ENCODE peak calls at places on chromosomes 4 and X, in five cellular contexts. I, O, L, X and Y are unnamed samples. For H3K4me1 and H3K27me3, the result is how much of the 10 kb centered on the place peaks cover.

GRCh38 chrX:153554519-153555167 is 37.2 kb downstream of the ATP2B3 start:
- DNase-seq in I (peak), O (no peak), L (no peak), X (peak), Y (no peak)

GRCh38 chrX:45781901-45782553 is 581.4 kb upstream of the DIPK2B start:
- DNase-seq in I (peak), O (no peak), L (no peak), X (no peak), Y (no peak)

GRCh38 chr4:139938414-139938813 is 215.6 kb downstream of the MAML3 start:
- DNase-seq in I (no peak), O (no peak), L (no peak), X (no peak), Y (no peak)

GRCh38 chr4:5051692-5052423 is 578 bp downstream of the STK32B start:
- DNase-seq in I (peak), O (no peak), L (no peak), X (peak), Y (no peak)

GRCh38 chr4:176792348-176793059 is at the start of gene VEGFC:
- DNase-seq in I (peak), O (peak), L (peak), X (peak), Y (no peak)

GRCh38 chr4:27684501-27685077 is 823.9 kb downstream of the STIM2 start:
- DNase-seq in I (peak), O (peak), L (no peak), X (peak), Y (no peak)

GRCh38 chrX:39855748-39856129 is 242.0 kb downstream of the BCOR start:
- DNase-seq in I (peak), O (no peak), L (no peak), X (no peak), Y (no peak)

GRCh38 chr4:147440442-147440841 is 40.5 kb upstream of the EDNRA start:
- DNase-seq in I (no peak), O (no peak), L (no peak), X (no peak), Y (no peak)

GRCh38 chr4:55866973-55867574 is 13.6 kb downstream of the EXOC1 start:
- DNase-seq in I (peak), O (peak), L (no peak), X (no peak), Y (no peak)

GRCh38 chr4:47646372-47646771 is 161.3 kb downstream of the ATP10D start:
- DNase-seq in I (no peak), O (no peak), L (no peak), X (no peak), Y (no peak)

GRCh38 chrX:132636080-132636479 is 147.2 kb upstream of the MBNL3 start:
- DNase-seq in I (peak), O (no peak), L (no peak), X (no peak), Y (no peak)

GRCh38 chrX:37921758-37922157 is 74.4 kb upstream of the DYNLT3 start:
- DNase-seq in I (peak), O (no peak), L (no peak), X (no peak), Y (no peak)

GRCh38 chrX:9362529-9362928 is 102.3 kb upstream of the TBL1X start:
- DNase-seq in I (no peak), O (no peak), L (no peak), X (no peak), Y (no peak)

GRCh38 chrX:38347136-38347535 is 5.3 kb upstream of the OTC start:
- DNase-seq in I (peak), O (no peak), L (no peak), X (no peak), Y (no peak)

GRCh38 chr4:55004831-55005230 is 120.6 kb downstream of the KDR start:
- DNase-seq in I (no peak), O (no peak), L (no peak), X (no peak), Y (no peak)

GRCh38 chrX:1807301-1807731 is 192.5 kb downstream of the ASMT start:
- DNase-seq in I (peak), O (peak), L (peak), X (no peak), Y (peak)

GRCh38 chr4:148998719-148999118 is 556.5 kb upstream of the NR3C2 start:
- DNase-seq in I (peak), O (no peak), L (peak), X (no peak), Y (no peak)

GRCh38 chr4:168880087-168880675 is 129.9 kb downstream of the CBR4 start:
- DNase-seq in I (peak), O (no peak), L (no peak), X (no peak), Y (no peak)

GRCh38 chr4:168876106-168876505 is 133.9 kb downstream of the CBR4 start:
- DNase-seq in I (no peak), O (no peak), L (no peak), X (no peak), Y (no peak)

GRCh38 chr4:168877407-168877778 is 132.7 kb downstream of the CBR4 start:
- DNase-seq in I (no peak), O (no peak), L (no peak), X (no peak), Y (no peak)

GRCh38 chr4:168879178-168879577 is 130.9 kb downstream of the CBR4 start:
- DNase-seq in I (no peak), O (no peak), L (no peak), X (no peak), Y (no peak)

DNA sequence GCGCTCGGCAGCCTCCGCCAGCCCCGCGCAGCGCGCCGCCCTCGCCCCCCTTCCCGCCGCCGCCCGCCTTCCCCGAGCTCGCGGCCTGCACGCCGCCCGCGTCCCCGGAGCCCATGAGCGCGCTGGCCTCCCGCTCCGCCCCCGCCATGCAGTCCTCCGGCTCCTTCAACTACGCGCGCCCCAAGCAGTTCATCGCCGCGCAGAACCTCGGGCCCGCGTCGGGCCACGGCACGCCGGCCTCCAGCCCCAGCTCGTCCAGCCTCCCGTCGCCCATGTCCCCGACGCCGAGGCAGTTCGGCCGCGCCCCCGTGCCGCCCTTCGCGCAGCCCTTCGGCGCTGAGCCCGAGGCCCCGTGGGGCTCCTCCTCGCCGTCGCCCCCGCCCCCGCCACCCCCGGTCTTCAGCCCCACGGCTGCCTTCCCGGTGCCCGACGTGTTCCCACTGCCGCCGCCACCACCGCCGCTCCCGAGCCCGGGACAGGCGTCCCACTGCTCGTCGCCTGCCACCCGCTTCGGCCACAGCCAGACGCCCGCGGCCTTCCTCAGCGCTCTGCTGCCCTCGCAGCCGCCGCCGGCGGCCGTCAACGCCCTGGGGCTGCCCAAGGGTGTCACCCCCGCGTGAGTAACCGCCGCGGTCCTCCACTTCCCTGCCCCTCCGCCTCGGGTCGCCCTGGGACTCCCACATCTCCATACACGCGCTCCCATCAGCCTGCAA is 132.1 kb downstream of the CBR4 start:
- DNase-seq in I (peak), O (no peak), L (no peak), X (no peak), Y (no peak)
- H3K4me1 ChIP-seq in I (under half), O (under half), L (under half), X (under half), Y (under half)

GRCh38 chr4:827209-828081 is 1.5 kb upstream of the CPLX1 start:
- DNase-seq in I (no peak), O (no peak), L (no peak), X (no peak), Y (no peak)

GRCh38 chr4:829291-829690 is 3.4 kb upstream of the CPLX1 start:
- DNase-seq in I (no peak), O (no peak), L (no peak), X (no peak), Y (no peak)

GRCh38 chr4:829761-830655 is 4.1 kb upstream of the CPLX1 start:
- DNase-seq in I (no peak), O (no peak), L (no peak), X (no peak), Y (no peak)

GRCh38 chr4:826508-827208 is 729 bp upstream of the CPLX1 start:
- DNase-seq in I (no peak), O (no peak), L (no peak), X (no peak), Y (no peak)

DNA sequence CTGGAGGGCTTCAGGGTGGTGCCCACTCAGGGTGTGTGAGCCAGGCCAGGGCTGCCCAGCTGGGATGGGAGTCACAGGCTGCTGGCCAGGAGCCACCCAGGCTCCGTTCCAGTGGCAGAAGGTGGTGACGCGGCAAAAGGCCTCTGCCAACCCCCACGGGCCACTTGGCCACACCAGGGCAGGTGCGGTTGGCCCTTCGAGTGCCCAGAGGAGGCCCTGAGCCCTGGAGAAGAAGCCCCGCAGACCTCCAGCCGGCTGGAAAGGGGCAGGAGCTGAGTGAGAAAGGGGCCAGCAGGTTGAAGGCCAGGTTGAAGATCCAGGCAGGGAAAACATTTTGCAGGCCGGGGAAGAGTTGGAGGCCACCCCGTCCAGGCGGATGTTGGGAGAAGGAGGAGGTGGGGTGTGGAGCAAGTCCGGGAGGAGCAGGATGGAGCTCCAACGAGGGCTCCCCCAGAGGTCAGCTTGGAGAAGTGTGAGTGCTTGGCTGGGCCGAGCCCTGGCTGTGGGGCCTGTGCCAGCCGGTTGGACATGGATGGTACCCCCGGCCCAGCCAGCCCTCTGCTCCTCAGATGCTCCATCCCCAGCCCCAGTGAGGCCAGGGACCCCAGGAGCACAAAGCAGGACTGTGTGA is 2.8 kb upstream of the CPLX1 start:
- DNase-seq in I (peak), O (no peak), L (no peak), X (no peak), Y (no peak)
- H3K27me3 ChIP-seq in I (under half), O (under half), L (under half), X (under half), Y (under half)

DNA sequence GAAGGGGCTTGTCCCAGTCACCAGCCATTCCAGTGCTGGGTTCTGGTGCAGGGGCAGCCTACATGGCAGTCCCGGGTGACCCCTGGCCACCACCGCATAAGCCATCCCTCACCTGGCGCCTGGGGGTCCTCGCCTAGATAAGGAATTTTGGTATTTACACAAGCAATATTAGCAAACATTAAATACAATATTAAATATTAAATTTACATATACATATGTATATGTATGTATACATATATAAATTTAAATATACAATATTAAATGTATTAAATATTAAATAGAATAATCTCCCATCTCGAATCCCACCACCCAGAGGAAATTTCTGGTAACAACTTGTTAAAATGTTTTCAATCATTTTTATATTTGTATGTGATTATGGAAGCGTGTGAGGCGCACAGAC is 104.6 kb upstream of the AFAP1 start:
- DNase-seq in I (no peak), O (no peak), L (no peak), X (no peak), Y (no peak)
- H3K4me1 ChIP-seq in I (under half), O (under half), L (under half), X (under half), Y (under half)

GRCh38 chrX:137081239-137081638 is 47.4 kb upstream of the GPR101 start:
- DNase-seq in I (no peak), O (no peak), L (no peak), X (no peak), Y (no peak)
- H3K27me3 ChIP-seq in I (under half), O (under half), L (under half), X (under half), Y (under half)

GRCh38 chr4:144356941-144357381 is 216.4 kb upstream of the GYPA start:
- DNase-seq in I (no peak), O (no peak), L (no peak), X (no peak), Y (no peak)

GRCh38 chr4:144353240-144353639 is 212.7 kb upstream of the GYPA start:
- DNase-seq in I (no peak), O (no peak), L (no peak), X (no peak), Y (no peak)

GRCh38 chr4:144357970-144358369 is 217.5 kb upstream of the GYPA start:
- DNase-seq in I (no peak), O (no peak), L (no peak), X (no peak), Y (no peak)

GRCh38 chr4:144360394-144360793 is 219.9 kb upstream of the GYPA start:
- DNase-seq in I (no peak), O (no peak), L (no peak), X (no peak), Y (no peak)

DNA sequence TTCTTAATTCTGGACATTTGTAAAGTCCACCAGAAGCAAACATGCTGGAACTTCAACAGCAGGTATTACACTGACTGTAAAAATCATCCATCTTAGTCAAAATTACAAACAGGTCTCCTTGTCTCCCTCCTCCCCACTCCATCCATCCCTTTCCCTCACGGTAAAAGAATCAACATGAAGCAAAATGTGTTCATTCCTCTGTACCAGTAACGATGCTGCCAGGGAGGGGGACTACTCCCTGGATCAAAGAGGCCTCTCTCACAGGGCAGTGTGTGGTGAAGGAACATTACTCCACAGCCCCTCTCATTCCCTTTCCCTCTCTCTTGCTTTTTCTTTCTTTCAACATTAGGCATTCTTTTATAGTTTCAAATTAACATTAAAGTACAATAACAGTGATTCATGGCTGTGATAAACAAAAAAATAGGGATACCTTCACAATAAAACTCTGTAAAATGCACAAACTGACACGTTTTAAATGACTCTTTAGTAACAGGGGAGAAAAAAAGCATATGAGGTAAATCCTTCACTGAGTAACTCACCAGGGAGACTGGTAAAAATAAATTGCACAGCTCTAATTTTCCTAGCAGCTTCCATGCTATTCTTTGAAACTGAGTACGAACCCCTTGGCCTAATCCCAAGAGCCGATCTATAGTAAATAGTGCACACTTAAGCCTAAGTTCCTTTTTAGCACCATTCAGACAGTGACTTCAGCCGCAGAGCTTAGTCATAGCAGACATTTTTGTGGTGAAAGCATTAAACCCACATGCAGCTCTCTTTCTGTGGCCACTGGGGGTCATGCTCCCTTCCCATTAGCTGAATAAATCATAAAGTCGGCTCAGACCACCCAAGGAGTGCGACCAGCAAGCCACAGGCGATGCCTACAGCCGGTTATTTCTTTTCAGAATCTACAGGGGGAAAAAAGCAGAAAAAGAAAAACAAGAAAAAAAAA is 215.6 kb upstream of the GYPA start:
- DNase-seq in I (peak), O (peak), L (no peak), X (no peak), Y (no peak)
- H3K4me1 ChIP-seq in I (under half), O (under half), L (under half), X (under half), Y (under half)

GRCh38 chrX:43585922-43586321 is 70.2 kb upstream of the MAOA start:
- DNase-seq in I (no peak), O (no peak), L (no peak), X (no peak), Y (no peak)
- H3K27me3 ChIP-seq in I (under half), O (under half), L (under half), X (under half), Y (under half)

DNA sequence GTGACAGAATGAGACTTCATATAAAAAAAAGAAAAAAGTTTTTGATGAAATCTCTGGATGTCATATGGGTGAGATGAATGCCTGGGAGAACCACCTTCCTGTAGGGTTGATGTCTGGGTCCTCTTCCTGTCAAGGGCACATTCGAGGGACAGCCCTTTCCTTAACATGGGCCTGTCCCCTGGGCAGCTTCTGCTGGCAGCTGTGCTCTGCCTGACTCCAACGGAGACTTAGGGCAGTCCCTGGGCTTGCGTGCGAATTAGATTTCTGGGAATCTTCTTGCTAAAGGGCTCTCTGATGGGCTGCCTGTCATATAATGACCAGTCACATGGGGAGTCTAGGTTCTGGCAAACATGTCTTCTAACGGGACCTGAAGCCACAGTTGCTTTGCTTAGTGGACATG is 40.7 kb downstream of the TNIP2 start:
- DNase-seq in I (no peak), O (no peak), L (no peak), X (no peak), Y (no peak)
- H3K4me1 ChIP-seq in I (under half), O (under half), L (under half), X (under half), Y (under half)

GRCh38 chr4:152939655-152940054 is 3.5 kb downstream of the FHDC1 start:
- DNase-seq in I (no peak), O (no peak), L (no peak), X (no peak), Y (no peak)

GRCh38 chr4:152943673-152944072 is 7.5 kb downstream of the FHDC1 start:
- DNase-seq in I (peak), O (no peak), L (no peak), X (no peak), Y (no peak)

GRCh38 chr4:152945639-152946038 is 9.5 kb downstream of the FHDC1 start:
- DNase-seq in I (no peak), O (no peak), L (no peak), X (no peak), Y (no peak)

GRCh38 chr4:152944678-152945320 is 8.7 kb downstream of the FHDC1 start:
- DNase-seq in I (no peak), O (no peak), L (no peak), X (no peak), Y (no peak)

DNA sequence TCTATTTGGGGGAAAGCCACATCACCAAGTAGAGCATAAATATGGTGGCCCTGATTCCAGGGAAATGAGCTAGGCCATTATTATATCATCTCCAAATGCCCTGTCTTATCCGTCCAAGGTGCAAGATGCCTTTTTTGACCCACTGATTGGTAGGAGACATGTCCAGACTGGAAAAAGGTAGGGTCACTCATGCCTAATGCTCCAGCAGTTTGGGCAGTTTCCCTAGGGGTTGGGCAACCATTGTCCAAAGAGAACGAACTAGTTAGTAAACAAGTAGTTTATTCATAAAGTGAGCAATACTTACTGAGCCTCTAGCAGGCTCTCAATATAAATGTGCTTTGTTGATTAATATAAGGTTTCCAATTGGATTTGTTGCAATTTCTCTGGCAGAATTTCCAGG is 6.2 kb downstream of the FHDC1 start:
- DNase-seq in I (no peak), O (no peak), L (no peak), X (no peak), Y (no peak)
- H3K27me3 ChIP-seq in I (under half), O (under half), L (under half), X (under half), Y (under half)